ENCODE peak calls at places on chromosomes 4 and X, in ten cellular contexts. C is dorsolateral prefrontal cortex, T is spleen, O is A549, N is ascending aorta, S is GM23338, Q is uterus, L is MCF 10A, J is mammary epithelial cell, P is psoas muscle. M is an unnamed sample.

GRCh38 chrX:71254092-71254941 is at the start of gene ZMYM3:
- DNase-seq in C (peak), T (peak), Q (peak), L (peak), N (peak), S (peak), P (peak), J (peak), O (peak), M (peak)

GRCh38 chr4:10524196-10524833 is 67.1 kb upstream of the ZNF518B start:
- DNase-seq in P (no peak), T (no peak), J (peak), N (no peak), S (no peak), Q (no peak), C (no peak), O (no peak), L (peak), M (no peak)

GRCh38 chrX:65750674-65751469 is 83.4 kb downstream of the MSN start:
- DNase-seq in L (no peak), N (no peak), J (no peak), Q (no peak), O (no peak), C (no peak), P (no peak), T (no peak), S (no peak), M (no peak)

GRCh38 chr4:64895031-64895430 is 485.8 kb upstream of the TECRL start:
- DNase-seq in P (no peak), L (no peak), T (no peak), N (no peak), C (no peak), O (no peak), Q (no peak), J (no peak), S (no peak), M (no peak)

GRCh38 chr4:7095611-7096155 is 27.8 kb upstream of the GRPEL1 start:
- DNase-seq in T (no peak), J (no peak), P (no peak), L (no peak), C (no peak), S (no peak), N (no peak), Q (peak), O (no peak), M (no peak)

GRCh38 chrX:40326186-40326965 is 228.6 kb upstream of the BCOR start:
- DNase-seq in N (no peak), T (no peak), C (no peak), P (no peak), Q (no peak), O (peak), J (peak), L (no peak), S (no peak), M (no peak)

GRCh38 chr4:2254665-2255500 is 7.0 kb downstream of the MXD4 start:
- DNase-seq in P (peak), T (peak), L (no peak), S (no peak), O (no peak), N (peak), Q (no peak), J (no peak), C (no peak), M (peak)

GRCh38 chr4:119110121-119110520 is 25.5 kb upstream of the MYOZ2 start:
- DNase-seq in P (no peak), C (no peak), J (no peak), Q (no peak), T (no peak), O (no peak), S (no peak), L (no peak), N (no peak), M (no peak)

GRCh38 chr4:23887173-23887572 is 2.7 kb downstream of the PPARGC1A start:
- DNase-seq in N (no peak), C (no peak), P (no peak), S (no peak), Q (no peak), L (no peak), T (no peak), O (no peak), J (no peak), M (no peak)

GRCh38 chrX:40169193-40170086 is 71.7 kb upstream of the BCOR start:
- DNase-seq in O (peak), Q (peak), S (peak), P (peak), N (peak), C (no peak), T (peak), J (no peak), L (no peak), M (peak)

GRCh38 chrX:34631826-34632225 is 25.3 kb downstream of the TMEM47 start:
- DNase-seq in Q (no peak), O (no peak), T (no peak), N (no peak), S (no peak), J (no peak), P (no peak), C (no peak), L (no peak), M (no peak)

GRCh38 chr4:121156822-121157769 is 7.0 kb downstream of the TNIP3 start:
- DNase-seq in C (no peak), L (peak), N (peak), O (peak), J (no peak), P (peak), T (peak), Q (no peak), S (peak), M (peak)

GRCh38 chr4:168502886-168503285 is 6.0 kb downstream of the PALLD start:
- DNase-seq in S (no peak), N (no peak), T (no peak), C (no peak), J (no peak), L (no peak), P (no peak), Q (no peak), O (no peak), M (no peak)

GRCh38 chrX:153061732-153062131 is 5.5 kb downstream of the PNMA3 start:
- DNase-seq in O (no peak), C (no peak), N (no peak), Q (no peak), J (peak), S (no peak), L (peak), P (no peak), T (no peak), M (no peak)

GRCh38 chr4:62023633-62024032 is 823.5 kb downstream of the ADGRL3 start:
- DNase-seq in J (peak), N (no peak), S (peak), T (no peak), Q (no peak), P (no peak), C (no peak), O (no peak), L (peak), M (no peak)

GRCh38 chr4:182246401-182247205 is 3.4 kb downstream of the TENM3 start:
- DNase-seq in J (peak), Q (no peak), N (no peak), L (peak), P (no peak), S (peak), C (no peak), T (no peak), O (no peak), M (no peak)

GRCh38 chr4:168610911-168611530 is 114.2 kb downstream of the PALLD start:
- DNase-seq in O (no peak), C (no peak), L (no peak), N (no peak), T (no peak), J (no peak), Q (no peak), P (no peak), S (no peak), M (no peak)

GRCh38 chrX:154408659-154409221 is 314 bp downstream of the DNASE1L1 start:
- DNase-seq in N (peak), J (no peak), T (no peak), L (no peak), Q (no peak), S (no peak), O (no peak), C (no peak), P (no peak), M (no peak)

GRCh38 chr4:186948361-186949291 is 225.0 kb upstream of the FAT1 start:
- DNase-seq in J (no peak), S (peak), O (peak), P (no peak), T (no peak), C (no peak), L (no peak), N (no peak), Q (no peak), M (no peak)

GRCh38 chrX:72349190-72349589 is 43.5 kb upstream of the CITED1 start:
- DNase-seq in C (no peak), J (no peak), T (no peak), N (no peak), S (no peak), Q (no peak), P (no peak), O (no peak), L (no peak), M (no peak)

GRCh38 chr4:38979511-38980230 is 52.5 kb downstream of the TMEM156 start:
- DNase-seq in J (no peak), L (no peak), Q (no peak), C (no peak), S (no peak), P (no peak), T (no peak), O (no peak), N (no peak), M (no peak)

GRCh38 chr4:78660559-78660958 is 109.0 kb downstream of the ANXA3 start:
- DNase-seq in Q (no peak), J (no peak), S (no peak), L (no peak), C (no peak), O (no peak), N (no peak), P (no peak), T (no peak), M (no peak)

GRCh38 chr4:148222991-148223660 is 219.1 kb downstream of the NR3C2 start:
- DNase-seq in N (no peak), J (no peak), S (peak), O (no peak), T (no peak), C (no peak), Q (no peak), L (no peak), P (no peak), M (no peak)

GRCh38 chr4:22062676-22063075 is 114.1 kb upstream of the KCNIP4 start:
- DNase-seq in O (no peak), N (no peak), P (no peak), L (no peak), J (no peak), Q (no peak), S (no peak), T (no peak), C (no peak), M (no peak)

GRCh38 chr4:71974681-71975080 is 57.1 kb upstream of the NPFFR2 start:
- DNase-seq in O (peak), J (peak), T (no peak), P (no peak), N (no peak), S (no peak), C (no peak), Q (no peak), L (peak), M (no peak)

GRCh38 chr4:78551420-78552351 is at the start of gene ANXA3:
- DNase-seq in T (peak), Q (no peak), J (peak), C (no peak), N (no peak), P (peak), S (peak), O (no peak), L (peak), M (no peak)

GRCh38 chrX:152428089-152428488 is 23.0 kb downstream of the GABRA3 start:
- DNase-seq in C (no peak), S (no peak), P (peak), J (peak), T (no peak), N (no peak), Q (no peak), O (no peak), L (peak), M (no peak)

GRCh38 chrX:129690435-129690834 is 35.7 kb upstream of the APLN start:
- DNase-seq in S (no peak), L (no peak), P (peak), N (peak), T (no peak), Q (no peak), J (no peak), C (no peak), O (no peak), M (no peak)

GRCh38 chrX:51053741-51054140 is 143.2 kb downstream of the BMP15 start:
- DNase-seq in L (no peak), T (no peak), N (no peak), P (no peak), J (no peak), Q (no peak), S (no peak), C (no peak), O (no peak), M (no peak)

DNA sequence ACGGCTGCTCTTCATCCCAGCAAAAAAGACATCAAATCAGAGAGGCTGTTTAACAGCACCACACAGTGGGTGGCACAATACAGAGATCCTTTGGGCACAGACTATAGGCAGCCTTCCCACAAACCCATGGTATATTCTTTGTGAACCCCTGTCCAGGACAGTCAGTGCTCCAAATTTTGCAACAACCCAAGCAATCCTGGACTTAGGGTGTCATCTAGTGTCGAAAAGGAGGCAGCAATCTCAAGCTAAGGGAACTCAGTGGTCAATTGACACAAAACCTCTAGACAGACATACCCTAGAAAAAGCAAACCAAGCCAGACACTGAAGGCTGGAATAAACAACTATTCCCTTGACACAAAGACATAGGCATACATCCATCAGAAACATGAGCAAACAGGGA is 137.4 kb downstream of the BMP15 start:
- DNase-seq in Q (no peak), S (peak), C (no peak), T (no peak), N (no peak), L (no peak), P (no peak), J (no peak), O (no peak), M (no peak)
- TF ChIP-seq CTCF in Q (no peak), S (peak), C (no peak), T (no peak), N (no peak), L (no peak), P (no peak), J (peak), O (no peak), M (no peak)

DNA sequence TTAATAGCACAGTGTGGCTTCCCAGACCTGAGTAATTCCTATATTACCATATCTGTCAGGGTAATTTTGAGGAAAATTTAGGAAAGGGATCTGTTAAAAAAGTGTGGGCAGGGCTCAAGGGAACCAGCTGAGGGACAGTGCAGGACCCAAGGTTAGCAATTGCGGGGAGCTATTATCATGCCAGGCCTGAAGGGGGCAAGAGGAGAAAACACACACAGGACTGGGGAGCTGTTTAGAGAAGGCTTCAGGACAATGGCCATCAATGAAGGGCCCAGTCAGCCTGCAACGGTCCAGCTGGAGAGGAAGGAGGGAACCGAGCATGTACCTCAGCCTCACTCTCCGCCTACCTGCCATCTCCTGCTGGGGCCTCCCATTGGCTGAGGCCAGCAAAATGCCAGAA is 19.0 kb upstream of the NHS start:
- DNase-seq in T (no peak), L (no peak), J (no peak), N (no peak), Q (no peak), S (peak), O (peak), P (no peak), C (no peak), M (no peak)
- TF ChIP-seq CTCF in T (no peak), L (no peak), J (no peak), N (no peak), Q (no peak), S (peak), O (no peak), P (no peak), C (no peak), M (no peak)

GRCh38 chr4:183806341-183806740 is 98.8 kb upstream of the STOX2 start:
- DNase-seq in C (no peak), Q (no peak), L (no peak), O (no peak), J (no peak), P (no peak), T (peak), N (no peak), S (no peak), M (no peak)
- TF ChIP-seq CTCF in C (no peak), Q (no peak), L (no peak), O (no peak), J (no peak), P (no peak), T (no peak), N (no peak), S (no peak), M (no peak)

GRCh38 chrX:3545901-3546300 is 167.5 kb downstream of the PRKX start:
- DNase-seq in L (peak), N (no peak), O (no peak), T (no peak), P (no peak), C (no peak), J (peak), S (no peak), Q (no peak), M (no peak)
- TF ChIP-seq CTCF in L (no peak), N (no peak), O (no peak), T (no peak), P (no peak), C (no peak), J (no peak), S (no peak), Q (no peak), M (no peak)

DNA sequence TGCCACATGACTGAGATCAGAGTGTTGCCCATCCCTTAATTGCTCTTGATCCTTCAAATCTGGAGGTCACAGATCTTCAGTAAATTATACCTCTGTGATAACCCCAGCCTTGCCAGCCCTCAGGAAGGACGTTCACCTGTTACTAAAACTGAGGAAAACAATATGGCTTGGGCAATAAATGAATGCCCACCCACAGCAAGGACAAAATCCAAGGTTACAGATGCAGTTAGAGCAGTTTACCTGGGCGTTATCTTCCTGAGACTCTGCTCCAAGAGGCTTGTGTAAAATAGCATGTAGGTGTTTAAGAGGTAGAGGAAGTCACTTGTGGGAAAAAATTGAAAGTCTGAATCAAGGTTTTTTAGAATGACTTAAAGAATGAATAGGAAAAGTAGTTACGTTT is 69.2 kb upstream of the MAOA start:
- DNase-seq in P (no peak), T (no peak), L (no peak), C (no peak), S (no peak), N (no peak), J (no peak), O (no peak), Q (no peak), M (no peak)
- TF ChIP-seq CTCF in P (no peak), T (no peak), L (no peak), C (no peak), S (no peak), N (no peak), J (no peak), O (no peak), Q (no peak), M (no peak)

GRCh38 chrX:149938427-149939270 is at the start of gene EOLA2:
- DNase-seq in S (peak), C (peak), Q (peak), J (peak), N (peak), P (peak), O (peak), L (peak), T (peak), M (peak)
- TF ChIP-seq CTCF in S (peak), C (peak), Q (peak), J (peak), N (peak), P (peak), O (peak), L (peak), T (peak), M (peak)

GRCh38 chr4:139876328-139876941 is 210.8 kb downstream of the MGST2 start:
- DNase-seq in N (no peak), L (no peak), T (no peak), O (no peak), P (no peak), Q (no peak), J (peak), C (no peak), S (no peak), M (no peak)

GRCh38 chr4:139873111-139873866 is 207.7 kb downstream of the MGST2 start:
- DNase-seq in C (no peak), O (no peak), P (no peak), Q (no peak), L (no peak), T (no peak), J (no peak), N (no peak), S (no peak), M (no peak)

GRCh38 chr4:139878050-139878449 is 212.4 kb downstream of the MGST2 start:
- DNase-seq in N (no peak), J (no peak), S (peak), C (no peak), T (no peak), L (no peak), P (no peak), O (no peak), Q (no peak), M (no peak)

GRCh38 chr4:139872274-139872673 is 206.7 kb downstream of the MGST2 start:
- DNase-seq in J (peak), L (peak), T (no peak), S (no peak), O (peak), P (no peak), C (no peak), Q (no peak), N (no peak), M (no peak)

DNA sequence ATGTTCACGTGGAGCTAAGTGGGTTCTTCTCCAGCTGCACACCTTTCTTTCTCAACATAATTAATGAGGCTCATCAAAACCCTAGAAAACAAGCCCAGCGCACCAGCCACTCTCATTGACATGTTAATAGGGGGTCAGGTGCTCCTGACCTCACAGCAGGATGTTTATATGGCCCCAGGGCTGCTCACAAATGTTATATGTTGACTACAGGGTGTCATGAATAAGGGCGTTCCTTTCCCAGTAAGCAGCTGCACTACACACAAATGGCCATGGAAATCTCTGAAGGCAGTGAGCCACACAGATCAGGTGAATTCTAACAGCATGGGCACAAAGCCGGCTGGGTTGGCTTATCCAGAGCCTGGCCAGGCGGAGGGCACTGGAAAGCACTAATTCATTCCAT is 209.8 kb downstream of the MGST2 start:
- DNase-seq in C (no peak), J (no peak), O (no peak), P (no peak), Q (no peak), N (no peak), T (no peak), L (no peak), S (peak), M (no peak)
- TF ChIP-seq CTCF in C (no peak), J (no peak), O (no peak), P (no peak), Q (no peak), N (no peak), T (no peak), L (no peak), S (no peak), M (no peak)

DNA sequence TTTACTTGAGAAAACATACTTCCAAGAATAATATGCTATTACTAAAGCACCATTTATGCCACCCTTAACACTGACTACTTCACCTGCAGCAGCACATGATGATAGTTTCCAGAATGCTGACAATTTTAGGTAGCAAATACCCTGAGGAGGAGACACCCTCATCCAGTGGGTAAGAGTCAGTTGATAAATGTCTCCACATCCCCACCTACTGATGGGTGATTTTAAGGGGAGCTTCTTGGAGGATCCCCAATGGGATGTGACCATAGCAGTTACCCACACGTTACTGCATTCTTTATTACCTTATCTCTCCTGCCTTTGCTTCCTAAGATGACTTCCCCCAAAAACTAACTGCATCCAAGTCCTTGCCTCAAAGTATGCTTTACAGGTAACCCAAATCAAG is 131.2 kb upstream of the SMARCAD1 start:
- DNase-seq in Q (no peak), S (peak), C (no peak), L (no peak), T (no peak), N (no peak), O (peak), J (no peak), P (no peak), M (no peak)
- TF ChIP-seq CTCF in Q (no peak), S (no peak), C (no peak), L (no peak), T (no peak), N (no peak), O (no peak), J (no peak), P (no peak), M (no peak)

M was measured in testis.